ENCODE peak calls at places on chromosomes 5 and 9, in six cellular contexts. C is hypothalamus, S is mesothelial cell of epicardium, G is COLO829, Q is AG09319, W is HEK293T. Z is an unnamed sample.

GRCh38 chr5:97494465-97494864 is 311.4 kb upstream of the RIOK2 start:
- DNase-seq in Q (no peak), C (no peak), G (no peak), W (no peak), S (no peak), Z (no peak)

GRCh38 chr5:135422419-135422818 is 23.4 kb upstream of the MACROH2A1 start:
- DNase-seq in C (no peak), Q (no peak), W (no peak), S (no peak), G (no peak), Z (no peak)

GRCh38 chr9:20314981-20315380 is 307.3 kb downstream of the MLLT3 start:
- DNase-seq in Q (no peak), C (no peak), S (no peak), G (no peak), W (no peak), Z (no peak)

GRCh38 chr9:17936365-17936764 is 357.5 kb downstream of the SH3GL2 start:
- DNase-seq in C (no peak), G (no peak), S (no peak), Q (no peak), W (no peak), Z (no peak)

GRCh38 chr5:8478308-8478707 is 609.4 kb downstream of the MTRR start:
- DNase-seq in W (no peak), G (no peak), S (no peak), Q (no peak), C (no peak), Z (no peak)

GRCh38 chr5:74130141-74130897 is 504.3 kb downstream of the ARHGEF28 start:
- DNase-seq in Q (no peak), W (no peak), G (no peak), C (no peak), S (no peak), Z (no peak)

GRCh38 chr5:181203842-181204560 is 995 bp downstream of the TRIM7 start:
- DNase-seq in S (no peak), W (no peak), G (no peak), Q (no peak), C (no peak), Z (no peak)

GRCh38 chr9:110256142-110256391 is 240 bp downstream of the TXN start:
- DNase-seq in C (no peak), Q (no peak), G (no peak), S (peak), W (no peak), Z (no peak)

GRCh38 chr5:74682636-74683035 is 2.4 kb upstream of the HEXB start:
- DNase-seq in C (no peak), Q (no peak), G (no peak), W (no peak), S (no peak), Z (no peak)

GRCh38 chr9:36144322-36145206 is 8.0 kb downstream of the GLIPR2 start:
- DNase-seq in G (no peak), S (no peak), Q (no peak), C (no peak), W (no peak), Z (no peak)

GRCh38 chr5:538801-539468 is 14.7 kb upstream of the SLC9A3 start:
- DNase-seq in W (no peak), S (no peak), Q (no peak), G (no peak), C (no peak), Z (no peak)

GRCh38 chr5:138900281-138900965 is 25.3 kb upstream of the LRRTM2 start:
- DNase-seq in C (no peak), G (peak), S (no peak), W (no peak), Q (no peak), Z (peak)

GRCh38 chr5:9046756-9047481 is 499.0 kb downstream of the SEMA5A start:
- DNase-seq in G (no peak), C (no peak), Q (peak), S (no peak), W (no peak), Z (no peak)

GRCh38 chr5:31939151-31939550 is 235.0 kb downstream of the GOLPH3 start:
- DNase-seq in C (no peak), W (no peak), Q (no peak), G (no peak), S (no peak), Z (no peak)

GRCh38 chr5:138386290-138386689 is 33.8 kb downstream of the KDM3B start:
- DNase-seq in Q (no peak), S (no peak), W (no peak), C (no peak), G (no peak), Z (no peak)